ENCODE peak calls at places on chromosomes 3 and 15, in five cellular contexts. I is GM04504; A is stromal cell of bone marrow; M is lung; Z is stimulated activated CD4-positive, alpha-beta T cell treated with anti-CD3 and anti-CD28 coated beads, Interleukin-12 subunit alpha, Interleukin-12 subunit beta, amount 100 ng/mL, for 4 hours. J is an unnamed sample.

GRCh38 chr3:37072892-37073291 is 79.6 kb downstream of the MLH1 start:
- DNase-seq in M (peak; percentile 30), Z (no peak), I (peak; percentile 16), A (peak; percentile 40), J (no peak)

GRCh38 chr15:58987036-58987435 is 427 bp upstream of the RNF111 start:
- DNase-seq in M (no peak), I (no peak), Z (no peak), A (no peak), J (no peak)

GRCh38 chr15:77143606-77144005 is 72.7 kb upstream of the TSPAN3 start:
- DNase-seq in M (no peak), I (no peak), Z (no peak), A (no peak), J (no peak)

GRCh38 chr3:148873928-148874326 is 8.8 kb downstream of the CPA3 start:
- DNase-seq in Z (no peak), I (no peak), M (no peak), A (no peak), J (no peak)

GRCh38 chr15:98581715-98582114 is 66.6 kb upstream of the IGF1R start:
- DNase-seq in I (no peak), Z (no peak), A (no peak), M (no peak), J (no peak)

GRCh38 chr3:33060609-33061337 is 36.2 kb downstream of the GLB1 start:
- DNase-seq in I (no peak), M (no peak), Z (peak; percentile 55), A (no peak), J (no peak)

GRCh38 chr3:123949606-123950005 is 11.4 kb downstream of the CCDC14 start:
- DNase-seq in A (no peak), Z (no peak), M (no peak), I (no peak), J (no peak)

GRCh38 chr15:79967331-79968182 is 3.4 kb downstream of the BCL2A1 start:
- DNase-seq in I (no peak), M (no peak), A (no peak), Z (no peak), J (no peak)

GRCh38 chr3:105686324-105686897 is 182.4 kb downstream of the CBLB start:
- DNase-seq in A (peak; percentile 18), Z (no peak), M (no peak), I (peak; percentile 6), J (no peak)

GRCh38 chr3:180340395-180340794 is 261.6 kb upstream of the TTC14 start:
- DNase-seq in M (no peak), I (no peak), A (no peak), Z (no peak), J (no peak)

GRCh38 chr3:84772841-84773240 is 185.9 kb upstream of the CADM2 start:
- DNase-seq in I (no peak), A (no peak), M (no peak), Z (no peak), J (no peak)

GRCh38 chr15:74251187-74251811 is 15.2 kb downstream of the CCDC33 start:
- DNase-seq in A (no peak), Z (no peak), I (no peak), M (no peak), J (peak; percentile 75)

GRCh38 chr3:105613120-105613519 is 246.4 kb downstream of the ALCAM start:
- DNase-seq in M (no peak), A (no peak), I (no peak), Z (no peak), J (no peak)

GRCh38 chr3:146218880-146219866 is 31.7 kb downstream of the PLSCR4 start:
- DNase-seq in I (no peak), M (no peak), Z (peak; percentile 33), A (peak; percentile 25), J (no peak)

GRCh38 chr15:71003314-71003713 is 110.7 kb downstream of the LRRC49 start:
- DNase-seq in I (no peak), Z (no peak), M (no peak), A (no peak), J (no peak)

GRCh38 chr15:74641151-74641550 is 25.5 kb downstream of the CLK3 start:
- DNase-seq in I (no peak), M (no peak), Z (no peak), A (no peak), J (no peak)

GRCh38 chr3:112136959-112137693 is 4.1 kb upstream of the GCSAM start:
- DNase-seq in Z (no peak), I (no peak), A (peak; percentile 17), M (no peak), J (no peak)

GRCh38 chr3:104941785-104942184 is 424.9 kb upstream of the ALCAM start:
- DNase-seq in Z (no peak), I (no peak), A (no peak), M (no peak), J (no peak)

GRCh38 chr15:90006217-90007088 is 5.3 kb downstream of the ZNF710 start:
- DNase-seq in A (no peak), M (no peak), I (no peak), Z (no peak), J (no peak)

J was measured in right atrium auricular region.